ENCODE peak calls at places on chromosomes 3 and 15, in six cellular contexts. I is body of pancreas; L is uterus; J is WTC11; R is activated CD8-positive, alpha-beta T cell treated with anti-CD3 and anti-CD28 coated beads for 36 hours; O is mesothelial cell of epicardium. E is an unnamed sample.

GRCh38 chr3:4805662-4806061 is 173.6 kb upstream of the BHLHE40 start:
- DNase-seq in L (no peak), O (no peak), I (no peak), J (no peak), R (peak), E (no peak)

GRCh38 chr15:52394020-52394608 is 98.5 kb upstream of the MYO5C start:
- DNase-seq in I (no peak), J (no peak), L (no peak), R (no peak), O (no peak), E (no peak)

GRCh38 chr3:62558549-62559112 is 185.3 kb upstream of the FEZF2 start:
- DNase-seq in L (no peak), I (peak), J (peak), O (no peak), R (peak), E (no peak)

GRCh38 chr15:52071570-52071969 is 41.0 kb downstream of the BCL2L10 start:
- DNase-seq in J (no peak), O (no peak), L (no peak), I (peak), R (no peak), E (no peak)

GRCh38 chr3:158330820-158331219 is 220.9 kb downstream of the RSRC1 start:
- DNase-seq in O (no peak), I (no peak), R (no peak), J (no peak), L (no peak), E (no peak)

GRCh38 chr3:13111173-13111873 is 38.1 kb upstream of the IQSEC1 start:
- DNase-seq in R (no peak), O (no peak), L (no peak), J (no peak), I (peak), E (no peak)

GRCh38 chr15:83200162-83200561 is 7.5 kb downstream of the HDGFL3 start:
- DNase-seq in J (no peak), L (no peak), R (peak), O (no peak), I (no peak), E (peak)

GRCh38 chr3:187914231-187914630 is 169.0 kb upstream of the BCL6 start:
- DNase-seq in I (no peak), J (no peak), R (no peak), L (peak), O (no peak), E (no peak)

GRCh38 chr15:77168211-77168610 is 97.3 kb upstream of the TSPAN3 start:
- DNase-seq in R (no peak), O (no peak), J (no peak), I (no peak), L (no peak), E (no peak)

GRCh38 chr3:120070263-120070981 is 23.8 kb downstream of the GSK3B start:
- DNase-seq in I (no peak), J (no peak), R (no peak), O (no peak), L (no peak), E (no peak)

GRCh38 chr15:38625886-38626285 is 61.3 kb upstream of the RASGRP1 start:
- DNase-seq in O (no peak), R (no peak), J (no peak), I (no peak), L (no peak), E (no peak)

GRCh38 chr15:35496585-35496984 is 49.4 kb downstream of the DPH6 start:
- DNase-seq in I (no peak), J (no peak), R (no peak), O (no peak), L (no peak), E (peak)

GRCh38 chr3:134681527-134681910 is 30.7 kb upstream of the KY start:
- DNase-seq in R (no peak), O (no peak), I (no peak), J (no peak), L (no peak), E (no peak)

GRCh38 chr15:48352474-48353072 is 21.3 kb downstream of the DUT start:
- DNase-seq in R (peak), L (peak), O (no peak), I (peak), J (peak), E (peak)

GRCh38 chr3:159664011-159664410 is 324.6 kb upstream of the IL12A start:
- DNase-seq in L (no peak), O (peak), J (no peak), I (no peak), R (no peak), E (no peak)

GRCh38 chr3:188627652-188628051 is 473.7 kb downstream of the LPP start:
- DNase-seq in R (no peak), J (no peak), I (no peak), O (no peak), L (no peak), E (no peak)

GRCh38 chr15:29671308-29671981 is 150.8 kb downstream of the TJP1 start:
- DNase-seq in O (no peak), R (no peak), J (no peak), L (no peak), I (peak), E (no peak)

GRCh38 chr3:143002083-143002712 is 828 bp downstream of the U2SURP start:
- DNase-seq in I (no peak), O (no peak), J (no peak), L (no peak), R (peak), E (no peak)

GRCh38 chr3:31377045-31377642 is 155.6 kb upstream of the STT3B start:
- DNase-seq in L (no peak), O (no peak), R (peak), J (no peak), I (no peak), E (no peak)

GRCh38 chr3:23740517-23741402 is 65.0 kb upstream of the UBE2E1 start:
- DNase-seq in L (peak), O (no peak), I (no peak), R (peak), J (no peak), E (peak)

GRCh38 chr3:185631508-185632206 is 45.6 kb downstream of the SENP2 start:
- DNase-seq in O (no peak), J (no peak), L (no peak), I (peak), R (no peak), E (no peak)

GRCh38 chr3:158801200-158801599 is 654 bp upstream of the MFSD1 start:
- DNase-seq in J (no peak), L (no peak), R (peak), O (no peak), I (peak), E (no peak)

DNA sequence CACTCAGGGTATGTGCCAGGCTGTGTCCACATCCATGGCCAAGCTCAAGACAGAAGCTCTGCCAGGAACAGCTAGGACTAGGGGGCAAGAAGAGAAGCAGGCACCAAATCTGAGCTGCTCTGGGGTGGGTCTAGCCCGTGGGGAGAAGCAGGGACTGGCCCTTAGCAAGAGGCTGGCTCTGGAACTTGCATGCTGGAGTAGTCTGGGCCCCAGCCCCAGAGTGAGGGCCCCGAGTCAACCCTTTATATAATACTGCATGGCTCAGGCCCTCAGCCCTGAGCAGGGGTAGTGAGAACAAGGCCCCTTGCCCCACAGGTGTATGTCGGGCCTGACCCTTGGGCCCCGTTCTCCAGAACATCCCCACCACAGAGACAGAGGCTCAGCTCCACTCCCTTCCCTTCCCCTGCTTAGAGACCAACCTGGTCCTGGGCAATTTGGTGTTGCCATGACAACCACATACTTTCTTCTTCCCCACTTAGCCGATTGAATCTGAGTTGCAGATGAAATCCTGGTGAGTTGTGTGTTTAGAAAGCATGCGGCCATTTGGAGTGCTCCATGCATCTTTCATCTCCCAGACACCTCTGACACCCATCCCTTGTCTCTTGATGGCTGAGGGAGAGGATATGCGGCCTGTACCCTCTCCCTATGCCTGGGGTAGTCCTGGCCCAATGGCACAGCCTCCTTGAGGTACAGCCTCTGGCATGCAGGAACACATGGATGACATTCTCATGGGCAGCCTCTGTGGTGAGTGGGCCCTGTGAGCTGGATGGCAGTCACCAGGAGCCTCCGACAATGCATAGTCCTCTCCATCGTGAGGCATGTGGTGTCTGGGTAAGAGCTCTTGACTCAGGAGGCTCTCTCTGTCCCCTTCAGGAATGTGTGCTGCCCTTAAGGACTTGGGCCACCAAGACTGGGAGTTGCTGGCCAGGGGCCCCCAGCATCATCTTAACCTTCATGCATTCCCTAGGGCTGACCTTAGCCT is 29.2 kb upstream of the SFMBT1 start:
- DNase-seq in J (peak), L (peak), O (no peak), I (no peak), R (no peak), E (no peak)
- TF ChIP-seq CTCF in J (no peak), L (no peak), O (no peak), I (no peak), R (no peak), E (no peak)

GRCh38 chr15:40664909-40665308 is 30.1 kb upstream of the RAD51 start:
- DNase-seq in J (no peak), I (no peak), O (no peak), L (no peak), R (no peak), E (no peak)
- TF ChIP-seq CTCF in J (no peak), I (no peak), O (no peak), L (no peak), R (no peak), E (no peak)

GRCh38 chr3:148309390-148310035 is 388.2 kb upstream of the AGTR1 start:
- DNase-seq in R (peak), J (peak), I (peak), O (no peak), L (no peak), E (no peak)
- TF ChIP-seq CTCF in R (peak), J (no peak), I (peak), O (no peak), L (peak), E (peak)

GRCh38 chr3:155078959-155079794 is 942 bp upstream of the MME start:
- DNase-seq in O (no peak), I (no peak), R (no peak), L (no peak), J (peak), E (peak)
- TF ChIP-seq CTCF in O (no peak), I (no peak), R (no peak), L (no peak), J (no peak), E (no peak)

GRCh38 chr3:135736740-135737139 is 228.8 kb upstream of the PPP2R3A start:
- DNase-seq in L (no peak), I (no peak), R (peak), O (no peak), J (peak), E (no peak)
- TF ChIP-seq CTCF in L (no peak), I (no peak), R (no peak), O (no peak), J (peak), E (peak)

DNA sequence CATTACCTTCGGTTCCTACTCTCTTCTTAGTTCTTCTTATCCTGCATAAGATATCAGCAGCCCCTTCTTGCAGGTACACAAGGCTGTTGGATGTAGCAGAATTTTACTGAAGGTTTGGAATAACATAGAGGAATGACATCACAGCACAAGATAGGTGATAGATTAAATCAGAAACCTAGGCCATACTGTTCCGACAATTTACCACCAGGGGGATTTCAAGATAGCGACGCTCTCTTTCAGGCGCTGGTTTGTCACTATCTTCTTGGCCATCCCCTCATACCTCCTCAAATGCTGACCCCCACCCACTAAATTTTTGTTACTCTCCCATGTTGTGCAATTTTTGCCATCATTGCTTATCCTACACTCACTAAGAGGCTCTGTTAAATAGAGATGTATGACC is 3.5 kb downstream of the SIDT1 start:
- DNase-seq in R (no peak), O (no peak), I (no peak), L (no peak), J (no peak), E (no peak)
- TF ChIP-seq CTCF in R (peak), O (peak), I (no peak), L (no peak), J (peak), E (peak)